ENCODE peak calls at places on chromosome 18, in five cellular contexts. Q, L, K, C and Z are unnamed samples.
A peak's percentile ranks its signal among the peaks of the same experiment; 100 is the strongest.

GRCh38 chr18:6374340-6374739 is 40.4 kb downstream of the L3MBTL4 start:
- DNase-seq in Q (no peak), C (no peak), K (no peak), L (no peak), Z (no peak)

GRCh38 chr18:50630895-50631294 is 71.0 kb downstream of the MAPK4 start:
- DNase-seq in K (no peak), L (no peak), C (no peak), Q (no peak), Z (no peak)

GRCh38 chr18:31591628-31592027 is at the start of gene TTR:
- DNase-seq in L (no peak), Q (no peak), K (no peak), C (no peak), Z (no peak)

GRCh38 chr18:23354625-23355024 is 98.5 kb upstream of the RIOK3 start:
- DNase-seq in Q (peak; percentile 60), K (peak; percentile 33), C (peak; percentile 33), L (peak; percentile 76), Z (no peak)

GRCh38 chr18:52422985-52423601 is 83.1 kb downstream of the DCC start:
- DNase-seq in Q (no peak), C (no peak), K (no peak), L (no peak), Z (no peak)

GRCh38 chr18:5720132-5720531 is 175.2 kb downstream of the TMEM200C start:
- DNase-seq in K (no peak), L (no peak), C (no peak), Q (no peak), Z (no peak)

GRCh38 chr18:6054443-6054842 is 159.1 kb upstream of the TMEM200C start:
- DNase-seq in Q (no peak), K (no peak), L (no peak), C (no peak), Z (no peak)

GRCh38 chr18:2893676-2894075 is 46.9 kb downstream of the EMILIN2 start:
- DNase-seq in Q (no peak), C (no peak), L (no peak), K (no peak), Z (no peak)

GRCh38 chr18:77366725-77367641 is 117.3 kb downstream of the GALR1 start:
- DNase-seq in Q (peak; percentile 57), C (no peak), L (no peak), K (no peak), Z (no peak)

GRCh38 chr18:54551590-54551989 is 39.5 kb upstream of the DYNAP start:
- DNase-seq in L (no peak), C (no peak), Q (no peak), K (no peak), Z (no peak)

GRCh38 chr18:62744076-62744705 is 28.9 kb downstream of the PHLPP1 start:
- DNase-seq in L (peak; percentile 34), Q (peak; percentile 5), K (no peak), C (no peak), Z (no peak)

GRCh38 chr18:73683618-73684238 is 463.9 kb downstream of the FBXO15 start:
- DNase-seq in C (no peak), Q (peak; percentile 43), K (no peak), L (peak; percentile 30), Z (no peak)

GRCh38 chr18:66616523-66616983 is 12.7 kb upstream of the CDH19 start:
- DNase-seq in K (no peak), Q (peak; percentile 57), C (peak; percentile 52), L (no peak), Z (no peak)

GRCh38 chr18:69996951-69997798 is 49.5 kb upstream of the CD226 start:
- DNase-seq in C (no peak), L (no peak), Q (peak; percentile 8), K (no peak), Z (no peak)

DNA sequence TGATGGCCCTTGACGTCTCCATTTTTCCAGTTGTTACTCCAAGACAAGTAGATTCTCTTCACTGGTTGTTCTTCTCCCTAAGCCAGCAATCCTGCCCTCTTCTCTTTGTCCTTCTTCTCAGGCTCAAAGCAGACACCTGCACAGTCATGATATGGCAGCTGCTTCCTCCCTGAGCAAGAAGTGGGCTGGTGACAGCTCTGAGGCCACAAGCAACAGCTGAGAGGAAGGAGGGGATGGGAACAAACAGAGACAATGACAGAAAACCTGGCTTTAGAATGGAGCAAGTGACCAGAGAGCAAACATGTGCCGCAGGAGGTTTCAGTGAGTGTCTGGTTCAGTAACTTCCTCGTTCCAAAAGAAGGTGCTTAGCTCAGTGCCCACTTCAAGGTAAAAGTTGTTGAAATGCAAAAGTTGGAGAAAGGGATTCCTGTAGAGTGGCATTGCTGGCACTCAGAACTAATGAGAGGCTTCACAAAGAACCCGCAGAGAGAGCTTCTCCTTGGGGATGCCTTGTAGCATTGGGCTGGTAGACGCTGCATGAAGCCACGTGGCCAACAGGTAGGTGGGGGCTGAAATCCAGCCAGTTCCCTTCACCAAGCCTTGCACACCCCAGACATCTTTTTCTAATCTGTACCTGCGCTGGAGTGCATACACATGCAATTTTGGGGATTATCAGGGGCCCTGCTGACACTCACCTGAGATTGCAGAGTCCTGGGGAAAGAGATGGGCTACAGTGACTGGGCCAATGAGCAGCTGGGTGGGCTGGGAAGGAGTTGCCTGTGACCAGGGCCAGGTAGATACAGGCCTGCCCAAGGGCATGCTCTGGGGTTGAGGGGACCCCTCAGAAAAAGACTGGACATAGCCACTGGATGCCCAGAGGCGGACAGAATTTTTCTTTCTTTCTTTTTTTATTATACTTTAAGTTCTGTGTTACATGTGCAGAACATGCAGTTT is 153.3 kb upstream of the RAB12 start:
- DNase-seq in C (no peak), K (no peak), Q (no peak), L (no peak), Z (no peak)
- H3K27ac ChIP-seq in C (no peak overlapping the region), K (no peak overlapping the region), Q (no peak overlapping the region), L (no peak overlapping the region), Z (no peak overlapping the region)

GRCh38 chr18:574456-575228 is 5.5 kb upstream of the CETN1 start:
- DNase-seq in L (no peak), K (no peak), Q (no peak), C (no peak), Z (no peak)
- H3K9ac ChIP-seq in L (no peak overlapping the region), K (no peak overlapping the region), Q (no peak overlapping the region), C (no peak overlapping the region), Z (no peak overlapping the region)

GRCh38 chr18:9852266-9853081 is 33.3 kb upstream of the TXNDC2 start:
- DNase-seq in L (no peak), K (no peak), Q (no peak), C (no peak), Z (no peak)

GRCh38 chr18:9851511-9851910 is 34.3 kb upstream of the TXNDC2 start:
- DNase-seq in Q (no peak), K (no peak), C (no peak), L (no peak), Z (no peak)

GRCh38 chr18:9849407-9849961 is 36.3 kb upstream of the TXNDC2 start:
- DNase-seq in C (no peak), K (peak; percentile 51), Q (peak; percentile 27), L (no peak), Z (peak; percentile 80)

GRCh38 chr18:9848170-9848854 is 37.5 kb upstream of the TXNDC2 start:
- DNase-seq in C (no peak), Q (no peak), K (peak; percentile 41), L (no peak), Z (no peak)

GRCh38 chr18:9850297-9850696 is 35.5 kb upstream of the TXNDC2 start:
- DNase-seq in L (no peak), K (no peak), Q (no peak), C (no peak), Z (no peak)
- TF ChIP-seq CTCF in L (no peak), K (peak; percentile 51), Q (no peak), C (no peak), Z (no peak)

DNA sequence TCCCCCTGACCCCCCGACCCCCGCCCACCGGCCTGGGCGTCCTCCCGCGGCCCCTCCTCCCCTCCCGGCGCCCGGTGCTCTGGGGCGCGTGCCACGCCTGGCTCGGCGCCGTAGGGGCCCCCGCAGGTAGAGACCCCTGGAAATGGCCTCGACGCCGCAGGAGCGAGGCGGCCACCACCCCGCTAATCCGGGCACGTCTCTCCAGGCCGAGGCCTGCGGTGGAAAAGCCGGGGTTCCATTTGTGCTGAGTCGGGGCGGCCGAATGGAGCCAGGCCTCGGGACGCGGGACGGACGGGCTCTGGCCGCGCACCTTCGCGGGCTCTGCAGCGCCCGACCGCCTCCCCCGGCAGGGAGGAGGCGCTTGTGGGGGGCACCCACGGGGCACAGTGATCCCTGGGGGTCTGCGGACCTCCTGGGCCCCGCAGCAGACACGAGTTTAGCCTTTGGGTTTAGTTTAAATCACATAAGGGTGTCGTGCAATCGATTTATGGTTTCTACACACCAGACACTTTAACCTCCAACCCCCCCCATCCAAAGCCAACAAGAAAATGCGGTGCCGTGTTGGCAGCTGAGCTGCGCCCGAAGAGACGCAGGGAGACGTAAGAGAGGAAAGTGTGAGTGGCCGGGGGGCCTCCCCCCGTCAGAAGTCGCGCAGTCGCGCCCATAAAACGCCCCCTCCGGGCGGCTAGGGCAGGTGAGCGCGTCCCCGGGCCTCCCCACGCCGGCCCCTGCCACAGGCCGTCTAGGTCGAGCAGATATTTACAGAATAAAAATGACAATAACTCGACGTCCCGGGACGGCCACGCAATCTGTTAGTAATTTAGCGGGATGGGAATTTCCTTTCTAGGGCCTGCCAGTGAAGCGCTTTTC is 1.1 kb upstream of the NFATC1 start:
- DNase-seq in Q (peak; percentile 48), L (peak; percentile 49), C (peak; percentile 70), K (no peak), Z (peak; percentile 82)
- H3K27ac ChIP-seq in Q (peak overlapping the region; percentile 72), L (no peak overlapping the region), C (no peak overlapping the region), K (peak overlapping the region; percentile 55), Z (peak overlapping the region; percentile 43)

GRCh38 chr18:48165104-48165866 is 234.8 kb upstream of the SMAD2 start:
- DNase-seq in K (no peak), C (no peak), L (no peak), Q (no peak), Z (no peak)
- H3K9ac ChIP-seq in K (no peak overlapping the region), C (no peak overlapping the region), L (no peak overlapping the region), Q (no peak overlapping the region), Z (no peak overlapping the region)

DNA sequence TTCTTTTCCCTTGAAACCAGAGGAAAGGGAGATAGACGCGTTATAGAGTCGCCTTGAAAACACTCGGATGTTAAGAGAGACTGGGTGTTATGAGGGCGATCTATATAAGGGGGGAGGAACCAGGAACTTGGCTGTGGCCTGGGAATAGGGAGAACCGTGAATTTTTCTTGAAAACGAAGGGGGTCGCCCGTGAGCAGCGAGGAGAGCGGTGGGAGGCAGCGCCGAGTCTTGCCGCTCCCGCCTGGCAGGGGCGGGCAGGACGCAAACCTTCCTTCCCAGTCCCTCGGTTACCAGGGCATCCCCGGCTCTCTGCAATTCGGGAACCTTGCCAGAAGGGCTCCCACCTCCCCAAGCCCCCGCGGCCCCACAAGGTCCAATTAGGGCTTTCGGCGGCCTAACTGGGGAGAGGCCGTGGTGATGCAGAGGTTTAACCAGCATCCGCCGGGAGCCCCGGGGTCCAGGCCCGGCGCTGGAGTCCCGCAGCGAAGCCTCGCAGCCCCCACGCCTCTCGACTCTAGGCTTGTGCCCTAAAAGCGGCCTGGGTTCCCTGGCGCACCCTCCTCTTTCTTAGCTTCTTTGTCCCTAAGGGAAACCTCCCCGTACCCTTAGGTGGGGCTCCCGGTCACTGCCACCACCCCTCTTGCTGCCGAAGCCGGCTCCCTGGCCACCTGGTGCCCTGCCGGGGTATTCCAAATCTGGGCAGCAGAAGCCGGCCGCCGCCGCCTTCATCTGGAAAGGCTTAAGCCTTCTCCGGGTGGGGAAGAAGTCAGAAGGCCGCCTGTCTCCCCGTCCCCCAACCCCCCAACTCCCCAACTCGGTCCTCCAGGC is 708 bp upstream of the FHOD3 start:
- DNase-seq in K (peak; percentile 64), L (peak; percentile 77), Q (peak; percentile 48), C (peak; percentile 87), Z (peak; percentile 92)
- TF ChIP-seq CTCF in K (peak; percentile 58), L (peak; percentile 71), Q (peak; percentile 53), C (peak; percentile 61), Z (peak; percentile 58)